ENCODE peak calls at places on chromosomes 7 and 10, in seven cellular contexts. One of them, this sample, is unnamed. For H3K4me1, the result is how much of the 10 kb centered on the place peaks cover.

GRCh38 chr7:28533731-28534531 is 121.6 kb downstream of the CREB5 start:
- DNase-seq in IMR-90: peak
- DNase-seq in HCT116: no peak
- DNase-seq in Peyer's patch: no peak
- DNase-seq in body of pancreas: peak
- DNase-seq in CD8-positive, alpha-beta memory T cell: no peak
- DNase-seq in mesendoderm: no peak
- DNase-seq in this sample: no peak

GRCh38 chr10:126169899-126170298 is 218.4 kb downstream of the ADAM12 start:
- DNase-seq in IMR-90: no peak
- DNase-seq in HCT116: no peak
- DNase-seq in Peyer's patch: no peak
- DNase-seq in body of pancreas: no peak
- DNase-seq in CD8-positive, alpha-beta memory T cell: no peak
- DNase-seq in mesendoderm: no peak
- DNase-seq in this sample: no peak

GRCh38 chr10:79394631-79395030 is 47.4 kb downstream of the PPIF start:
- DNase-seq in IMR-90: no peak
- DNase-seq in HCT116: no peak
- DNase-seq in Peyer's patch: no peak
- DNase-seq in body of pancreas: no peak
- DNase-seq in CD8-positive, alpha-beta memory T cell: no peak
- DNase-seq in mesendoderm: no peak
- DNase-seq in this sample: no peak

GRCh38 chr10:125123363-125124113 is 36.8 kb downstream of the CTBP2 start:
- DNase-seq in IMR-90: peak
- DNase-seq in HCT116: peak
- DNase-seq in Peyer's patch: peak
- DNase-seq in body of pancreas: peak
- DNase-seq in CD8-positive, alpha-beta memory T cell: no peak
- DNase-seq in mesendoderm: no peak
- DNase-seq in this sample: peak

GRCh38 chr7:140009735-140010134 is 53.0 kb downstream of the PARP12 start:
- DNase-seq in IMR-90: no peak
- DNase-seq in HCT116: no peak
- DNase-seq in Peyer's patch: peak
- DNase-seq in body of pancreas: peak
- DNase-seq in CD8-positive, alpha-beta memory T cell: no peak
- DNase-seq in mesendoderm: no peak
- DNase-seq in this sample: no peak

GRCh38 chr10:88828310-88828709 is 23.3 kb downstream of the ANKRD22 start:
- DNase-seq in IMR-90: peak
- DNase-seq in HCT116: no peak
- DNase-seq in Peyer's patch: no peak
- DNase-seq in body of pancreas: no peak
- DNase-seq in CD8-positive, alpha-beta memory T cell: no peak
- DNase-seq in mesendoderm: no peak
- DNase-seq in this sample: no peak

GRCh38 chr10:17562572-17562971 is 54.6 kb downstream of the HACD1 start:
- DNase-seq in IMR-90: peak
- DNase-seq in HCT116: no peak
- DNase-seq in Peyer's patch: no peak
- DNase-seq in body of pancreas: no peak
- DNase-seq in CD8-positive, alpha-beta memory T cell: no peak
- DNase-seq in mesendoderm: peak
- DNase-seq in this sample: no peak

GRCh38 chr10:25758041-25758457 is 176.0 kb upstream of the MYO3A start:
- DNase-seq in IMR-90: no peak
- DNase-seq in HCT116: peak
- DNase-seq in Peyer's patch: no peak
- DNase-seq in body of pancreas: peak
- DNase-seq in CD8-positive, alpha-beta memory T cell: no peak
- DNase-seq in mesendoderm: peak
- DNase-seq in this sample: no peak

GRCh38 chr7:51040777-51041176 is 258.1 kb upstream of the GRB10 start:
- DNase-seq in IMR-90: no peak
- DNase-seq in HCT116: no peak
- DNase-seq in Peyer's patch: no peak
- DNase-seq in body of pancreas: no peak
- DNase-seq in CD8-positive, alpha-beta memory T cell: no peak
- DNase-seq in mesendoderm: no peak
- DNase-seq in this sample: no peak

GRCh38 chr10:75772153-75772887 is 340.9 kb downstream of the LRMDA start:
- DNase-seq in IMR-90: no peak
- DNase-seq in HCT116: no peak
- DNase-seq in Peyer's patch: no peak
- DNase-seq in body of pancreas: no peak
- DNase-seq in CD8-positive, alpha-beta memory T cell: no peak
- DNase-seq in mesendoderm: no peak
- DNase-seq in this sample: no peak

GRCh38 chr7:362416-363096 is 72.6 kb downstream of the FOXL3 start:
- DNase-seq in IMR-90: peak
- DNase-seq in HCT116: no peak
- DNase-seq in Peyer's patch: peak
- DNase-seq in body of pancreas: peak
- DNase-seq in CD8-positive, alpha-beta memory T cell: peak
- DNase-seq in mesendoderm: no peak
- DNase-seq in this sample: no peak

GRCh38 chr7:118995395-118995794 is 770.9 kb downstream of the ANKRD7 start:
- DNase-seq in IMR-90: peak
- DNase-seq in HCT116: no peak
- DNase-seq in Peyer's patch: no peak
- DNase-seq in body of pancreas: no peak
- DNase-seq in CD8-positive, alpha-beta memory T cell: no peak
- DNase-seq in mesendoderm: no peak
- DNase-seq in this sample: no peak

GRCh38 chr10:68598978-68599753 is 39.0 kb downstream of the TET1 start:
- DNase-seq in IMR-90: peak
- DNase-seq in HCT116: no peak
- DNase-seq in Peyer's patch: no peak
- DNase-seq in body of pancreas: peak
- DNase-seq in CD8-positive, alpha-beta memory T cell: no peak
- DNase-seq in mesendoderm: peak
- DNase-seq in this sample: no peak

GRCh38 chr7:17523813-17524741 is 225.6 kb downstream of the AHR start:
- DNase-seq in IMR-90: peak
- DNase-seq in HCT116: no peak
- DNase-seq in Peyer's patch: no peak
- DNase-seq in body of pancreas: peak
- DNase-seq in CD8-positive, alpha-beta memory T cell: no peak
- DNase-seq in mesendoderm: no peak
- DNase-seq in this sample: peak

GRCh38 chr10:132885451-132886210 is 56.7 kb downstream of the CFAP46 start:
- DNase-seq in IMR-90: no peak
- DNase-seq in HCT116: no peak
- DNase-seq in Peyer's patch: peak
- DNase-seq in body of pancreas: peak
- DNase-seq in CD8-positive, alpha-beta memory T cell: no peak
- DNase-seq in mesendoderm: no peak
- DNase-seq in this sample: no peak

GRCh38 chr7:2633538-2634264 is 1.9 kb downstream of the TTYH3 start:
- DNase-seq in IMR-90: peak
- DNase-seq in HCT116: no peak
- DNase-seq in Peyer's patch: no peak
- DNase-seq in body of pancreas: no peak
- DNase-seq in CD8-positive, alpha-beta memory T cell: no peak
- DNase-seq in mesendoderm: peak
- DNase-seq in this sample: peak

DNA sequence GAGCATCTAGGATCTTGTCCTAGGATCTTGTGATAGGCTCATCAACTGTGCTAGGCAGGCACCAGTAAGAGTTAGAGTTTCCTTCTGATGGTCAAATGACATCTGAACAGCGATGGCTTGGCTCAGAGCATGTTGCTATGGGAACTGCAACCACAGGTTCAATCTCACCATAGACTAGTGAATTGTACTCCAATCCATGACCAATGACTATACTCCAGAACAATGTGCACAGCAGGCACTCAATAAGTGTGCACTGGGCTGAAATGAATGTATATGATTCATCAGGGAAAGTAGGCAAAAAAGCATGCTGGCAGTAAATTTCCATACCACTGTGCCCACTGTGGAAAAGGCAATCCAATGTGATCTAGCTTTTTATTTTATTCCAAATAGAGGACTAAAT is 163.6 kb upstream of the HPS1 start:
- DNase-seq in IMR-90: no peak
- DNase-seq in HCT116: no peak
- DNase-seq in Peyer's patch: no peak
- DNase-seq in body of pancreas: no peak
- DNase-seq in CD8-positive, alpha-beta memory T cell: no peak
- DNase-seq in mesendoderm: no peak
- DNase-seq in this sample: no peak
- H3K4me1 ChIP-seq in IMR-90: under half
- H3K4me1 ChIP-seq in HCT116: under half
- H3K4me1 ChIP-seq in Peyer's patch: under half
- H3K4me1 ChIP-seq in body of pancreas: under half
- H3K4me1 ChIP-seq in CD8-positive, alpha-beta memory T cell: under half
- H3K4me1 ChIP-seq in mesendoderm: under half
- H3K4me1 ChIP-seq in this sample: under half

GRCh38 chr10:6751363-6751762 is 171.3 kb upstream of the PRKCQ start:
- DNase-seq in IMR-90: no peak
- DNase-seq in HCT116: no peak
- DNase-seq in Peyer's patch: no peak
- DNase-seq in body of pancreas: no peak
- DNase-seq in CD8-positive, alpha-beta memory T cell: no peak
- DNase-seq in mesendoderm: no peak
- DNase-seq in this sample: no peak
- H3K4me1 ChIP-seq in IMR-90: under half
- H3K4me1 ChIP-seq in HCT116: half or more
- H3K4me1 ChIP-seq in Peyer's patch: under half
- H3K4me1 ChIP-seq in body of pancreas: under half
- H3K4me1 ChIP-seq in CD8-positive, alpha-beta memory T cell: under half
- H3K4me1 ChIP-seq in mesendoderm: under half
- H3K4me1 ChIP-seq in this sample: under half

DNA sequence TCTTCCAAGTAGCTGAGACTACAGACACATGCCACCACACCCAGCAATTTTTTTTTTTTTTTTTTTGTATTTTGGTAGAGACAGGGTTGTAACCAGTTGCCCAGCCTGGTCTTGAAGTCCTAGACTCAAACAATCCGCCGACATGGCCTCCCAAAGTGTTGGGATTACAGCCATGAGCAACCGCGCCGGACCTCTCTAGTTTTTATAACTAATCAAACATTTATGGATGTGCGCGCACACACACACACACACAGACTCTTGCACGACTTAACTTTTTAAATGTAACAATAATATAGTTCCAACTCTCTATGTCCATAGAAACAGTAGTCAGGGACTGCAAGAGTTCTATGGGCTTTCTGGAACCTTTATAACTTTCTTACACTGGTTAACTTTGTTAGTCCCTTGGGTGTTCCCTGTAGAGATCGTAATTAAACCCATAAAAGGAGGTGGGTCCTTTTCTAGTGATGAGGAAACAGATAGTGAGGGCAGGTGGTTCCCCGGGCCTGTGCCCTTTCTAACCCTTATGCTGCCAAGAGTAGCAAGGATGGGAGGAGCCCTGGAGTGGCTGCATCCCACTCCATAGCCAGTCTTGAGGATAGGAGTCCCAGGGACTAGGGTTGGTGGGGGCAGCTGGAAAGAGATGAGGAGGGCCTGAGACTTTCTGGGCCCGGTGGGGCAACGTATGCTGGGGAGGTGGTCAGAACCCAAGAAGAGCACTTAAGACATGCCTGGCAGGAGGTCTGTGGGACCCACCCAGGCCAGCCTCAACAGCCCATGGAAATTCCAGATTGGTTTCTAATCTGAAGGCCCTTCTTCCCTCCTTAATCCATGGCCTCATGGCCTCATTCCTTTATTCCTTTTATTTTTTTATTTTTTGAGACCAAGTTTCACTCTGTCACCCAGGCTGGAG is 8.6 kb downstream of the MARVELD1 start:
- DNase-seq in IMR-90: no peak
- DNase-seq in HCT116: no peak
- DNase-seq in Peyer's patch: peak
- DNase-seq in body of pancreas: no peak
- DNase-seq in CD8-positive, alpha-beta memory T cell: no peak
- DNase-seq in mesendoderm: no peak
- DNase-seq in this sample: no peak
- H3K4me1 ChIP-seq in IMR-90: under half
- H3K4me1 ChIP-seq in HCT116: under half
- H3K4me1 ChIP-seq in Peyer's patch: under half
- H3K4me1 ChIP-seq in body of pancreas: under half
- H3K4me1 ChIP-seq in CD8-positive, alpha-beta memory T cell: under half
- H3K4me1 ChIP-seq in mesendoderm: under half
- H3K4me1 ChIP-seq in this sample: under half

GRCh38 chr10:72312865-72313391 is 39.2 kb downstream of the DDIT4 start:
- DNase-seq in IMR-90: no peak
- DNase-seq in HCT116: no peak
- DNase-seq in Peyer's patch: no peak
- DNase-seq in body of pancreas: no peak
- DNase-seq in CD8-positive, alpha-beta memory T cell: no peak
- DNase-seq in mesendoderm: no peak
- DNase-seq in this sample: no peak

GRCh38 chr10:72309290-72310240 is 35.8 kb downstream of the DDIT4 start:
- DNase-seq in IMR-90: peak
- DNase-seq in HCT116: no peak
- DNase-seq in Peyer's patch: peak
- DNase-seq in body of pancreas: no peak
- DNase-seq in CD8-positive, alpha-beta memory T cell: no peak
- DNase-seq in mesendoderm: no peak
- DNase-seq in this sample: no peak

GRCh38 chr10:72310636-72311035 is 36.9 kb downstream of the DDIT4 start:
- DNase-seq in IMR-90: peak
- DNase-seq in HCT116: no peak
- DNase-seq in Peyer's patch: no peak
- DNase-seq in body of pancreas: no peak
- DNase-seq in CD8-positive, alpha-beta memory T cell: no peak
- DNase-seq in mesendoderm: no peak
- DNase-seq in this sample: no peak

GRCh38 chr10:72310241-72310633 is 36.5 kb downstream of the DDIT4 start:
- DNase-seq in IMR-90: no peak
- DNase-seq in HCT116: no peak
- DNase-seq in Peyer's patch: no peak
- DNase-seq in body of pancreas: no peak
- DNase-seq in CD8-positive, alpha-beta memory T cell: no peak
- DNase-seq in mesendoderm: peak
- DNase-seq in this sample: no peak

DNA sequence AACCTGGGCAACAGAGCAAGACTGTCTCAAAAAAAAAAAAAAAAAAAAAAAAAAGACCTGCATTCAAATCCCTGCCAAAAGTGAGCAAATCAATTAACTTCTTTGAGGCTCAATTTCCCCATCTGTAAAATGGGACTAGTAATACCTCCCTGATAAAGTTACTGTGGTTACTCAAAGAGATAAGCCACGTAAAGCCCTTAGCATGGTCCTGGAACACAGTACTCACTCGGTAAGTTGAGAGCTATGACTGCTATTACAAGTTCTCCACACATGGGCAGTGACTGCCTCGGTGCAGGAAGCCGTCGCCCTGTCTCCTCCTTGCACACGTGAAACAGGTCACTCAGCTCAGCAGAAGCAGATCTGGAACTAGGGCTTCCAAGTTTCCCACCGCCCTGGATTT is 37.9 kb downstream of the DDIT4 start:
- DNase-seq in IMR-90: no peak
- DNase-seq in HCT116: no peak
- DNase-seq in Peyer's patch: no peak
- DNase-seq in body of pancreas: no peak
- DNase-seq in CD8-positive, alpha-beta memory T cell: no peak
- DNase-seq in mesendoderm: no peak
- DNase-seq in this sample: no peak
- H3K4me1 ChIP-seq in IMR-90: under half
- H3K4me1 ChIP-seq in HCT116: half or more
- H3K4me1 ChIP-seq in Peyer's patch: under half
- H3K4me1 ChIP-seq in body of pancreas: under half
- H3K4me1 ChIP-seq in CD8-positive, alpha-beta memory T cell: half or more
- H3K4me1 ChIP-seq in mesendoderm: under half
- H3K4me1 ChIP-seq in this sample: under half

This sample was measured in lung.